ENCODE peak calls at places on chromosomes 16 and 17, in five cellular contexts. R is H9; X is WERI-Rb-1; C is GM13976; D is CD8-positive, alpha-beta T cell. K is an unnamed sample.

GRCh38 chr17:36461330-36462110 is 25.0 kb upstream of the ZNHIT3 start:
- DNase-seq in R (no peak), X (no peak), C (no peak), D (no peak), K (no peak)

GRCh38 chr17:43039646-43040045 is 14.6 kb downstream of the RND2 start:
- DNase-seq in R (no peak), X (no peak), C (no peak), D (no peak), K (no peak)

GRCh38 chr16:71807905-71808592 is 585 bp downstream of the AP1G1 start:
- DNase-seq in R (no peak), X (peak), C (peak), D (no peak), K (peak)

GRCh38 chr16:12348733-12349704 is 372.5 kb downstream of the SNX29 start:
- DNase-seq in R (no peak), X (no peak), C (no peak), D (no peak), K (no peak)

GRCh38 chr17:6208608-6209180 is 138.5 kb downstream of the WSCD1 start:
- DNase-seq in R (no peak), X (no peak), C (no peak), D (no peak), K (no peak)

GRCh38 chr17:82871056-82871775 is 31.4 kb upstream of the ZNF750 start:
- DNase-seq in R (no peak), X (no peak), C (peak), D (no peak), K (peak)

GRCh38 chr17:48593840-48594411 is 347 bp upstream of the HOXB5 start:
- DNase-seq in R (peak), X (peak), C (peak), D (peak), K (peak)

GRCh38 chr17:3602499-3602898 is 6.7 kb downstream of the TRPV1 start:
- DNase-seq in R (peak), X (peak), C (peak), D (no peak), K (peak)

GRCh38 chr17:32519769-32520701 is 33.2 kb downstream of the CDK5R1 start:
- DNase-seq in R (peak), X (peak), C (peak), D (peak), K (peak)

GRCh38 chr16:51155901-51156810 is 5.1 kb upstream of the SALL1 start:
- DNase-seq in R (no peak), X (no peak), C (no peak), D (no peak), K (no peak)

GRCh38 chr17:17089796-17090641 is 47.8 kb downstream of the MPRIP start:
- DNase-seq in R (no peak), X (no peak), C (no peak), D (no peak), K (no peak)

GRCh38 chr16:353404-354285 is 1.1 kb upstream of the AXIN1 start:
- DNase-seq in R (no peak), X (no peak), C (no peak), D (no peak), K (no peak)

GRCh38 chr16:87701505-87701921 is 64.3 kb downstream of the KLHDC4 start:
- DNase-seq in R (no peak), X (no peak), C (no peak), D (no peak), K (no peak)

GRCh38 chr17:13725286-13725990 is 123.7 kb upstream of the HS3ST3A1 start:
- DNase-seq in R (no peak), X (no peak), C (no peak), D (no peak), K (no peak)

GRCh38 chr17:54848368-54848987 is 52.2 kb upstream of the TOM1L1 start:
- DNase-seq in R (no peak), X (no peak), C (no peak), D (no peak), K (no peak)

GRCh38 chr16:24382929-24383328 is 126.8 kb downstream of the CACNG3 start:
- DNase-seq in R (peak), X (no peak), C (no peak), D (no peak), K (no peak)

GRCh38 chr16:22267764-22268163 is 29.4 kb upstream of the POLR3E start:
- DNase-seq in R (no peak), X (peak), C (no peak), D (no peak), K (no peak)

GRCh38 chr16:72094266-72094610 is 591 bp downstream of the DHX38 start:
- DNase-seq in R (no peak), X (no peak), C (no peak), D (no peak), K (no peak)

DNA sequence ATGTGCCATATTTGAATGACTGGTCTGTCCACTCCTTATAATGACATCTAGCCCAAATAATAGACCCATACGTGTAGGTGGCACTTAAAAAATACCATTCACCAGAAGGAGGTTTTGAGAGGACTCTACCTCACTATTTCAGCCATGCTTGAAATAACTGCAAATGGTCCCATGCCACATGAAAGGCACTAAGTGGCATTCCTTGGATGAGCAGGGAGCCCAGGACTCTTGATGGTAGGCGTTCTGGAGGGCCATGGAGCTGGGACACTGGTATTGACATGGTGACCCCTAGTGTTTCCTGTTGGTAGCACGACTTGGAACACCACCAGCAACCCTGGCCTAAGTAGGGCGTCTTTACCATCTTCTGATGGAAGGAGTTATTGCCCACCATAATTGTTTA is 148.7 kb upstream of the ZFHX3 start:
- DNase-seq in R (peak), X (peak), C (peak), D (no peak), K (peak)
- TF ChIP-seq CTCF in R (peak), X (peak), C (peak), D (no peak), K (peak)

DNA sequence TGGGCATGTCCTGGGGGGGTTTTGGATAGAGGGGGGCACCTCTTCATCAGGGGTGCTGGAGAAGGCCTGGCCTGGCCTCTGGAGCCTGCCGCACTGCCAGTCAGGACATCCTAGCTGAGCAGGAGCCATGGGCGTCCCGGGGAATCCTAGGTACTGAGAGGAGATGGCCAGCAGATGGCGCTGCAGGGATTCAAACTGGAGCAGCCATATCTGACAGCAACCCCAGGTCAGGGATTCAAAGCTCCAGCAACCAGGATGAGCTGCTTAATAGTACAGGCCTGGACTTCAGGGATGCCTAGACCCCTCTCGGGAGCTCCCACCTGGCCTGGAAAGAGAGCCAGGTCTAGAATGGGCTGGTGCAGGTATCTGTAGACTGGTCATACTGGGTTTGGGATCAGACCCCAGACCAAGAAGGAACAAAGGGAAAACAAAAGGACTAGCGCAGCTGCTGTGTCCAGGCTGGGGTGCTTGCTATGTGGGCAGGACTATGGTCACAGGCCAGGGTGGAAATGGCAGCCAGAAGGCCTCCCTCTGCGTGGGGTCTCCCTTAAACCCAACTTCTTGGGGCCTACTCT is 306.9 kb upstream of the RBFOX1 start:
- DNase-seq in R (peak), X (peak), C (peak), D (no peak), K (peak)
- TF ChIP-seq CTCF in R (peak), X (peak), C (no peak), D (no peak), K (peak)

DNA sequence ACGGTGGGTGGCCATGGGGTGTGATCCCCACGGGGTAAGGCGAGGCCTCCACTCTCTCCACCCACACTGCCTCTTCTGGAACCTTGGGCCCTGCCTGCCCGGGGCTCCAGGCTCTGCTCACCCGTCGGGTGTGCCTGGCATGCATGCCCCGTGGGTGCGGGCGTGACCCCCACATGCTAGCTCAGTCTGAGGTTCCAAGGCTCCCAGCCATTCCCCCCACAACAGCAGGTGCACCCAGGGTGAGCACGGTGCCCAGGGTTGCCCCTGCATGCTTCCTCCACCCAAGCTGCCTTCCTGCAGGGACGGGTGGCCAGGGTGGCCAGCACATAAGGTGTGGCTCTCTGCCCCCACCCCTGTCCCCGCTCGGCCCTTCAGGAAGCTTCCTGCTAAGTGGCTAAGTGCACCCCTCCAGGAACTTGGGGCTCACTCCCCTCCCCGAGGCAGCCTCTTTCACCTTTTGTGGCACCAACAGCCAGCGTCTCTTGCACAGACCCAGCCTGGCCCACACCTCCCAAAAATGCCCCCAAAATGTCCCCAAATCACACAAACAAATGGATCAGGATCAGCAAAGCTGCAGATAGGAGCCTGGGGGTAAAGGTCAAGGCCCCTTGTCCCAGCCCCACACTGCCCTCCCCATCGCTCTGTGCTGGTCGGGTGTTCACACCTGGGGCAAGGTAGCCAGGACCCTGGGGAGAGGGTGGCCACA is 21.4 kb upstream of the PVALEF start:
- DNase-seq in R (no peak), X (no peak), C (no peak), D (no peak), K (no peak)
- TF ChIP-seq CTCF in R (no peak), X (no peak), C (no peak), D (no peak), K (no peak)

GRCh38 chr16:10579965-10580918 is at the start of gene EMP2:
- DNase-seq in R (peak), X (peak), C (peak), D (no peak), K (peak)

GRCh38 chr16:10577305-10578202 is 2.8 kb downstream of the EMP2 start:
- DNase-seq in R (peak), X (peak), C (no peak), D (no peak), K (no peak)

GRCh38 chr16:10579575-10579964 is 828 bp downstream of the EMP2 start:
- DNase-seq in R (no peak), X (peak), C (no peak), D (no peak), K (no peak)

GRCh38 chr16:10576390-10577304 is 3.8 kb downstream of the EMP2 start:
- DNase-seq in R (no peak), X (no peak), C (no peak), D (no peak), K (no peak)

DNA sequence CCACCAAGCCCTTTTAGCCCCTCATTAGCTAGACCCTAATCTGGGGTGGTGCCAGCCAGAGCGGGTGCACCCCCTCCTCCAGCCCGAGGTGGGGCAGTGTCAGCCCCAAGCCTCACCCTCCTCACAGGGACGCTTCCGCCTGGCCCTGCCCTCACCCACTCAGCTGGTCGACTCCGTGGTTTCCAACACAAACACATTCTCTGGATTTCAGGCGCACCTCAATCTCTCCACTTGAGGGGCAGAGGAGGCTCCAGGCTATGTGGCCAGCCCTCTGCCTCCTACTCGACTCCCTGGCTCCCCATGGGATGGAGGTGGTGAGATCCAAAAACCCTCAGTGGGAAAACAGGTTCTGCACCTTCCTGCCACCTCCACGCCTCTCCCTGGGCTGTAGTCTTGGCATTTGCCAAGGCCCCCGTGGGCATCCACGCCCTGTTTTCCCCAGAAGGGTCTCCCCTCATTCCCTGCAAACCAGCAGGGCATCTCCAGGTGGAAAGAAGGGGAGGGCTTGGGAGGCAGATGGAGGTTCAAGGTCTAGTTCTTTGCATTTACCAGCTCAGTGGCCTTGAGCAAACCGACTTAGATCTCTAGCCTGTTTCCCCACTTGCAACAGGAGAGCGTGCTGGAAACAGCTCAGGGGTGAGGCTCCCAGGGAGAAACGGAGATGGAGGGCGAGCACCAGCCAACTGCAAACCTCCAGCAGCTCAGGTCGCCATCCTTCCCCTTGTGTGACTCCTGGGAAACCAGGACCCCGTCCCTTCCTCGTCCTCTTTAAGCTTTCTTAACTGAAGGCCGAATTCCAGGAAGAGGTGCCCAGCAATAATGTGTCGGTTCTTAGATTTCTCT is 1.7 kb downstream of the EMP2 start:
- DNase-seq in R (no peak), X (no peak), C (no peak), D (no peak), K (no peak)
- TF ChIP-seq CTCF in R (no peak), X (no peak), C (no peak), D (no peak), K (no peak)

GRCh38 chr17:76683011-76683755 is 27.6 kb downstream of the MXRA7 start:
- DNase-seq in R (no peak), X (peak), C (no peak), D (no peak), K (no peak)
- TF ChIP-seq CTCF in R (peak), X (peak), C (no peak), D (no peak), K (no peak)

GRCh38 chr17:38925263-38925995 is at the start of gene LASP1NB:
- DNase-seq in R (peak), X (no peak), C (no peak), D (peak), K (no peak)

GRCh38 chr17:38920374-38921291 is 4.8 kb upstream of the LASP1NB start:
- DNase-seq in R (no peak), X (no peak), C (no peak), D (peak), K (no peak)

GRCh38 chr17:38921756-38922411 is 3.5 kb upstream of the LASP1NB start:
- DNase-seq in R (no peak), X (no peak), C (no peak), D (peak), K (no peak)

GRCh38 chr17:38919316-38920078 is 5.9 kb upstream of the LASP1NB start:
- DNase-seq in R (no peak), X (no peak), C (no peak), D (peak), K (no peak)

DNA sequence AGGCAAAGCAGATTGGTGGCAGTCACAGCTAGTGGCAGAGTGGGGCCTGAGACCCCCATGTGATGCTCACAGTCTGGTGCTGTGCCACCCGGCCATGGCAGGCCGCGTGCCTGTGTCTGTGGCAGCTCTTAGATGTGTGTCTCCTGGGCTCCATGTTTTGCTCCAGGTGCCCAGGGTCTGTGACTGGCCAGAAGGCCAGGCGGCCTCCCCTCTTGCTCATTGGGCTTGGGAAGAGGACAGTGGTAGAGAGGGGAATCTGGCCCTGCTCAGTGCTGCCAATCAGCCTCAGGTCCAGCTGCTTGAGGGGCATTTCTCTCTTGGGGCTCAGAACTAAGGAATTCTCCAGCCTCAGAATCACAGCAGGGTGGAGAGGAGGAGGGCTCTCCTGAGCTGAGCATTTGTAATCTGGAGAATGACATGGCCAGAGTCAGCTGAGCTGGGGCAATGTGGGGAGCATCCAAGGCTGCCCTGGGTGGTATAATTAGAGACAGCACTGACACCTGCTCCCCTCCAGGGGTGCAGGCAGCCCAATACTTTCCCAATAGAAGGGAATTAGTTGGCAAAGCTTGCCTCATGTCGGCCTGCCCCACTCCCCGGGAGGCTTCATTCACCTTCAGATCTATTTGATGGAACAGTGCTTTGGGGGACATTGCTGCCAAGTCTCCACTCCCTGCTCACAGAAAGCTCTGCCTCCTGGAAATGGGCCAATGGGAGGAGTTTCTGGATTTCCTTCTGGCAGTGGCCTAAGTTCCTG is 2.7 kb upstream of the LASP1NB start:
- DNase-seq in R (peak), X (no peak), C (no peak), D (peak), K (no peak)
- TF ChIP-seq CTCF in R (no peak), X (no peak), C (no peak), D (no peak), K (no peak)

GRCh38 chr17:37737081-37737480 is 7.8 kb downstream of the HNF1B start:
- DNase-seq in R (no peak), X (no peak), C (no peak), D (no peak), K (no peak)
- TF ChIP-seq CTCF in R (peak), X (no peak), C (no peak), D (no peak), K (no peak)

DNA sequence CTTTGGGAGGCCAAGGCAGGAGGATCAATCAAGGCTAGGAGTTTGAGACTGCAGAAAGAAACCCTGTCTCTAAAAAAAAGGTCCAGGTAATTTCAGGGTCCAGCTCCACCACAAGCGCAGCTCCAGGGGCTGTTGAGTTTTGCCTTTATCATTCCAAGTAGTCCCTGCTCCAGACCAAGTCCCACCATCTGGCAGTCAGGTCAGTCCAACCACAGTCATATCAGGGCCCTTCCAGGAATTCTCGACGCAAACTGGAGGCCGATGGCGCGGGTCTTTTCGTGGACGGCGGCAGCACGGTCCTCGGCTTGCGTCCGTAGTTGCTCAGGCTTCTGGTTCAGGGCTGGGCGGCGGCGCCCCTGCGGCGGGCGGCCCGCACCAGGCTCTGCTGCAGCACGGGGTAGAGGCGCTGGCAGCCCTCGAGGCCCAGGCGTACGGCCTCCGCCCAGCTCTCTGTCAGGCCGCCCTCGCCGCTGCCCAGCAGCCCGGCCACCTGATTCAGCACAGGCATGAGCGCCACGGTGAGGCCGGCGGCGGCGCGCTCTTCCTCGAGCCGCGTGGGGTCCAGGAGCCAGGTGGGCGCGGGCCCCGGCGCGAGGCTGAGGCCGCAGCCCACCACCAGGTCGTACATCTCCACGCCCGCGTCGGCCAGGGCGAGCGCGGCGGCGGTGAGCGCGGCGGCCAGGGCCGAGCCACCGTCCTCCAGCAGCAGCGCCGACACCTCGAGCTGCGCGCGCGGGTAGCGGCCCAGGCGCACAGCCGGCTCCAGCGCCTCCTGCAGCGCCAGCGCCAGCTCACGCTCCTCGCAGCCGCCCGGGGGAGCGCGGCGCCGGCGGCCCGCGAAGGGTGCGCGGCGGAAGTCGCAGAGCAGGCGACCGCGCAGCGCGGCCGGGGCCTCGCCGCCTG is 741 bp downstream of the EXOSC6 start:
- DNase-seq in R (peak), X (peak), C (peak), D (peak), K (peak)
- TF ChIP-seq CTCF in R (no peak), X (peak), C (peak), D (no peak), K (peak)

DNA sequence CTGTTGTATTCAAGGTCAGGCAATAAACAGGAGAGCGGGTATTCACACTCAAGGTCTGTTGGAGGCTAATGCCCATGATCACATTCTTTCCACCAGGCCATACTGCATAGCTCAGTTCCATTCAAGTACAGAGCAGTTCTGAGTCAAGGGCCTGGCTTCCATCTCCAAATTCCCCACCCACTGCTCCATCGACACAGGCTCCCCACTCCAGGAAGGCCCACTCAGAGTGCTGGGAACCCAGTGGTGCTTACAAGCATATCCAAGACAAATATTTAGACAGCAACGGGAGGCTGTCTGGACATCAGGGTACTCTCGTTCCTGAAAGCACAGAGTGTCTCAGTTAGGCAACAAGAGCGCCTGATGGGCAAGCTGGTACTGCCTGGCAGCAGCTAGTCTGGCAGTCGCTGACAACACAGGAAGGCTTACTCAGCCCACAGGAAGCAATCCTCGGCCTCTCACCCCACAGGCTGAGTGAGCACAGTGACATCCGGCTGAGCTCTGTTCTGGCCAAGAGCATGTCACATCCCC is 40.9 kb downstream of the RFFL start:
- DNase-seq in R (no peak), X (no peak), C (peak), D (peak), K (peak)
- TF ChIP-seq CTCF in R (no peak), X (no peak), C (no peak), D (no peak), K (no peak)